ENCODE peak calls at places on chromosomes 6 and 20, in ten cellular contexts. Z is heart left ventricle, H is ovary, A is heart right ventricle, M is upper lobe of right lung, G is BE2C, S is PC-9, Q is lower lobe of right lung, O is HepG2, F is gastrocnemius medialis. V is an unnamed sample. For H3K9me3, the result is how much of the 10 kb centered on the place peaks cover.

GRCh38 chr6:144294016-144294415 is 8.9 kb downstream of the UTRN start:
- DNase-seq in A (no peak), O (no peak), Z (no peak), Q (no peak), S (no peak), H (no peak), F (no peak), M (no peak), G (no peak), V (no peak)

GRCh38 chr6:35073211-35073610 is 67.9 kb downstream of the TCP11 start:
- DNase-seq in Z (peak), O (no peak), Q (peak), M (no peak), S (no peak), H (no peak), F (no peak), A (no peak), G (no peak), V (no peak)

GRCh38 chr6:113586966-113587699 is 270.0 kb upstream of the MARCKS start:
- DNase-seq in Z (no peak), F (no peak), O (no peak), H (no peak), S (no peak), G (no peak), A (no peak), M (no peak), Q (no peak), V (no peak)

GRCh38 chr6:34745277-34746103 is 11.8 kb upstream of the SNRPC start:
- DNase-seq in Z (no peak), H (no peak), F (no peak), O (peak), A (no peak), G (peak), S (peak), Q (peak), M (no peak), V (no peak)

GRCh38 chr6:106084973-106085686 is 1.0 kb upstream of the PRDM1 start:
- DNase-seq in M (no peak), O (no peak), Z (no peak), H (no peak), A (no peak), G (no peak), F (no peak), S (no peak), Q (no peak), V (no peak)

GRCh38 chr6:81465859-81466258 is 286.6 kb downstream of the TENT5A start:
- DNase-seq in G (peak), O (peak), Z (no peak), Q (no peak), A (no peak), S (peak), F (no peak), M (no peak), H (no peak), V (no peak)

GRCh38 chr6:8415305-8415704 is 20.0 kb downstream of the SLC35B3 start:
- DNase-seq in A (no peak), F (no peak), G (no peak), H (no peak), M (no peak), O (no peak), Q (no peak), Z (no peak), S (no peak), V (no peak)

GRCh38 chr6:65566117-65566516 is 140.9 kb downstream of the EYS start:
- DNase-seq in Q (no peak), M (no peak), O (peak), H (no peak), A (no peak), G (no peak), F (no peak), S (no peak), Z (no peak), V (no peak)

GRCh38 chr6:4939241-4939640 is 64.6 kb downstream of the RPP40 start:
- DNase-seq in O (no peak), S (no peak), H (no peak), Z (no peak), A (no peak), F (no peak), Q (no peak), M (no peak), G (no peak), V (no peak)

GRCh38 chr6:14354919-14355572 is 237.5 kb downstream of the CD83 start:
- DNase-seq in G (no peak), H (peak), F (peak), Q (peak), M (no peak), S (peak), Z (peak), O (no peak), A (peak), V (peak)

GRCh38 chr20:49397525-49397924 is 84.9 kb downstream of the KCNB1 start:
- DNase-seq in M (no peak), F (no peak), H (no peak), G (no peak), O (no peak), A (no peak), Q (no peak), Z (peak), S (peak), V (no peak)

GRCh38 chr6:122838060-122838780 is 49.2 kb downstream of the SMPDL3A start:
- DNase-seq in Q (no peak), G (no peak), S (no peak), O (peak), H (no peak), A (no peak), Z (no peak), M (no peak), F (no peak), V (no peak)

GRCh38 chr20:59222239-59222981 is 58.8 kb downstream of the ZNF831 start:
- DNase-seq in F (peak), S (peak), H (peak), A (peak), M (peak), G (peak), Q (peak), O (peak), Z (peak), V (peak)

GRCh38 chr6:31172973-31173384 is 2.5 kb upstream of the POU5F1 start:
- DNase-seq in A (no peak), O (no peak), M (no peak), Q (no peak), S (no peak), F (no peak), G (no peak), H (no peak), Z (no peak), V (no peak)

GRCh38 chr6:160391419-160392116 is 43.4 kb downstream of the SLC22A3 start:
- DNase-seq in F (peak), M (no peak), A (no peak), O (peak), S (no peak), G (no peak), Q (no peak), Z (no peak), H (no peak), V (no peak)

GRCh38 chr20:64077094-64077493 is 2.2 kb downstream of the RGS19 start:
- DNase-seq in H (no peak), M (no peak), G (no peak), A (peak), Z (no peak), F (no peak), S (no peak), Q (peak), O (no peak), V (no peak)

GRCh38 chr6:127503022-127503421 is 16.1 kb downstream of the MTCL3 start:
- DNase-seq in Q (no peak), G (no peak), H (no peak), Z (no peak), S (no peak), M (no peak), O (no peak), A (no peak), F (no peak), V (no peak)

GRCh38 chr6:2021713-2022125 is 223.7 kb downstream of the GMDS start:
- DNase-seq in H (peak), S (peak), Z (peak), A (peak), Q (peak), G (peak), O (no peak), M (peak), F (peak), V (peak)

GRCh38 chr6:167774881-167775280 is 51.8 kb upstream of the AFDN start:
- DNase-seq in Z (no peak), S (no peak), M (no peak), F (no peak), Q (no peak), A (no peak), G (no peak), O (no peak), H (no peak), V (no peak)

GRCh38 chr6:1585669-1586049 is 24.1 kb upstream of the FOXC1 start:
- DNase-seq in F (no peak), G (no peak), Q (no peak), Z (no peak), M (no peak), S (no peak), O (no peak), H (no peak), A (no peak), V (no peak)

GRCh38 chr20:3406481-3407425 is 716 bp downstream of the DNAAF9 start:
- DNase-seq in H (peak), M (peak), O (peak), F (peak), Q (peak), Z (peak), A (no peak), S (peak), G (peak), V (peak)

GRCh38 chr20:60986757-60987156 is 265.3 kb upstream of the CDH4 start:
- DNase-seq in A (no peak), S (no peak), F (no peak), M (no peak), O (no peak), Z (no peak), H (no peak), G (no peak), Q (no peak), V (no peak)
- H3K9me3 ChIP-seq in A (under half), S (under half), F (under half), M (under half), O (under half), Z (under half), H (under half), G (under half), Q (under half), V (under half)

DNA sequence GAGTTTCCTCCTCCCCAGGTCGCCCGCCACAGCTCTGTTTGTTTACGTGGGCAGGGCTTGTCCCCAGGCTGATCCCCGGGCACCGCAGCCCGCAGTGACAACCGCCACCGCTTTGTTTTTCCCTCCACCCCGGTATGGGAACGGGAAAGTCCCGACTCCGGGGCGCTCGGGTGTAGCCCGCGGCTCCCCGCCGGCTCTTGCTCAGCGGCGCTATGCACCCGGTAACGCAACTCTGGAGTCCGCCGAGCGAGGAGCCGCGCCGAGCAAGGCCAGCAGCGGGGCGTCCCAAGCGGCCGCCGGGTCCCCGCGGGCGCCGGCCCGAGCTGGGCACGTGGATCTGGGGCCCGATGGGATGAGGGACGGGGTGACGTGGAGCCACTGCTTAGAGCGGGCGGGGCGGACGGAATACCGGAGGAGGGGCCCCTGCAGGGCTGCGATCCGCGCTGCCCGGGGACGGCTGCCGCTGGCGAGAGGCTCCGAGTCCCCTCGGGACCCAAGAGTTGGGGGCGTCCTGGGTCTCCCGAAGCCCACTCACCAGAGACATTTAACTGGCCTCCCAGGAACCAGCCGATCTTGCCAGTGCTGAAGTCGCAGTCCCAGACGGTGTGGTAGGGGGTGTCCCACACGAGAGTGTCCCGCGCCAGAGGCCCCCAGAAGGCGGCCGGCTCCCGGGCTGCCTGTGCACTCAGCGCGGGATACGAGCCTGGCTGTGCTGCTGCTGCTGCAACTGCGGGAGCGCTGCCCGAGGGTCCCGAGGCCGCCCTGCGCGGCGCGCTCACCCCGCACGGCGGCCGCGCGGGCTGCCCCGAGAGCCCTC is 497 bp downstream of the ACSS1 start:
- DNase-seq in S (peak), A (peak), G (peak), M (peak), Q (peak), H (peak), Z (peak), O (no peak), F (peak), V (peak)
- H3K4me3 ChIP-seq in S (peak), A (peak), G (peak), M (peak), Q (peak), H (peak), Z (peak), O (peak), F (peak), V (peak)

DNA sequence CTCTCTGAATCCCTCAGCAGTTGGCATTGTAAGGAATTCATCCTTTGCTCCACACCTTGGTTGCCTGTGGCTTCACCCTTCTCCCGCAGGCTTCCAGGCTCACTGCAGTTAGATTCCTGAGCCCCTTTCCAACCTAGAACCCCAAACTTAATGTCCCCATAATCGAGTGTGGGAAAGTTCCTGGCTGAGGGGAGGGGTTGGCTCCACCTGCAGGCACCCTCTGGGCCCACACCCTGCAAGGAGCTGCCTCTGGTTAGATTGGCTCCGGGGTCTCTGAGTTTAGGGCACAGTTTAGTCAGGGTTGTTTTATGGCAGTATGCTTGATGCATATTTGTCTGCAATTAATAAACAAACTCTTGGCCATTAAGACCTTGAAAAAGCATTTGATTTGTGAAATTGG is 63.4 kb downstream of the MTHFD1L start:
- DNase-seq in H (no peak), S (no peak), Z (no peak), O (no peak), Q (no peak), F (no peak), A (no peak), G (no peak), M (no peak), V (no peak)
- TF ChIP-seq CTCF in H (no peak), S (peak), Z (no peak), O (peak), Q (no peak), F (no peak), A (peak), G (peak), M (peak), V (peak)

GRCh38 chr6:21075986-21076385 is 517.6 kb upstream of the SOX4 start:
- DNase-seq in Q (no peak), H (no peak), G (no peak), S (no peak), A (no peak), O (no peak), M (no peak), Z (no peak), F (no peak), V (no peak)

GRCh38 chr6:21070620-21071019 is 522.9 kb upstream of the SOX4 start:
- DNase-seq in Z (no peak), F (no peak), A (no peak), Q (no peak), H (no peak), M (no peak), G (no peak), S (no peak), O (no peak), V (no peak)

GRCh38 chr6:21071783-21072468 is 521.6 kb upstream of the SOX4 start:
- DNase-seq in Z (no peak), M (no peak), H (no peak), A (no peak), Q (no peak), O (no peak), S (no peak), G (no peak), F (no peak), V (no peak)

GRCh38 chr6:21073318-21073839 is 520.2 kb upstream of the SOX4 start:
- DNase-seq in M (no peak), H (no peak), Z (no peak), G (no peak), F (no peak), A (no peak), S (no peak), Q (no peak), O (no peak), V (no peak)

GRCh38 chr6:21074484-21074883 is 519.1 kb upstream of the SOX4 start:
- DNase-seq in Q (no peak), S (no peak), Z (no peak), O (no peak), H (no peak), F (no peak), G (no peak), M (no peak), A (no peak), V (no peak)
- H3K9me3 ChIP-seq in Q (under half), S (under half), Z (under half), O (under half), H (under half), F (under half), G (under half), M (under half), A (under half), V (under half)

GRCh38 chr20:24139846-24140245 is 151.3 kb upstream of the GGTLC1 start:
- DNase-seq in S (no peak), M (no peak), A (no peak), O (no peak), F (no peak), Z (no peak), G (no peak), H (no peak), Q (no peak), V (no peak)

GRCh38 chr20:24135786-24136185 is 147.2 kb upstream of the GGTLC1 start:
- DNase-seq in O (no peak), Q (no peak), A (no peak), H (no peak), F (no peak), S (no peak), G (no peak), Z (no peak), M (no peak), V (no peak)

GRCh38 chr20:24136659-24137246 is 148.2 kb upstream of the GGTLC1 start:
- DNase-seq in H (no peak), A (no peak), G (no peak), Q (no peak), M (no peak), Z (no peak), O (no peak), S (no peak), F (no peak), V (no peak)

GRCh38 chr20:24138951-24139350 is 150.4 kb upstream of the GGTLC1 start:
- DNase-seq in F (no peak), S (no peak), H (no peak), O (no peak), Q (no peak), Z (no peak), G (no peak), A (no peak), M (no peak), V (no peak)

GRCh38 chr20:24138126-24138857 is 149.7 kb upstream of the GGTLC1 start:
- DNase-seq in O (no peak), M (no peak), H (no peak), S (no peak), Z (no peak), F (no peak), Q (no peak), G (no peak), A (no peak), V (no peak)
- H3K4me3 ChIP-seq in O (no peak), M (no peak), H (no peak), S (no peak), Z (no peak), F (no peak), Q (no peak), G (no peak), A (no peak), V (no peak)

GRCh38 chr6:7389451-7390217 is at the start of the genes CAGE1 and RIOK1:
- DNase-seq in G (peak), S (peak), A (peak), Q (peak), F (peak), M (peak), Z (peak), H (peak), O (peak), V (peak)
- TF ChIP-seq CTCF in G (peak), S (peak), A (peak), Q (no peak), F (no peak), M (peak), Z (no peak), H (no peak), O (peak), V (peak)

DNA sequence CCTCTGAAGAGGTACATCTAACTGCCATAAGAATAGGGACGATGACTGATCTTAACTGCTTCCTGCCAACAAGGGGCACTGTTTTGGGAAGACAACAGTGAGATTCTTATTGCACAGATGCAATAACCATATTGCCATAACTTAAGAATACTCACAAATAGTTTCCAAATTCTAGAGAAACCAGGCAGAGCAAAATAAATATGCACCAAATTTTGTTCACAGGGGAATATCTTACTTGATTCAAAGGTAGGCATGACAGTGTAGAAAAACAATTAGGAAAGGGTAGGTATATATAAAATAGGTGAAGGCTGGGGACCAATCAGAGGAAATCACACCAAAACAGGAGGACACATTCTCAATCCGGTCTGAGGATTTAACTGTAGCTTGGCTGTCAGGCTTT is 49.9 kb upstream of the CST7 start:
- DNase-seq in S (no peak), H (no peak), Z (no peak), Q (no peak), F (no peak), M (no peak), A (no peak), O (no peak), G (no peak), V (no peak)
- H3K9me3 ChIP-seq in S (under half), H (under half), Z (under half), Q (under half), F (under half), M (under half), A (under half), O (under half), G (under half), V (under half)

GRCh38 chr20:44599715-44600114 is 17.3 kb downstream of the PKIG start:
- DNase-seq in M (no peak), A (no peak), Q (no peak), H (no peak), O (no peak), Z (no peak), S (no peak), G (no peak), F (no peak), V (no peak)
- H3K4me3 ChIP-seq in M (no peak), A (peak), Q (no peak), H (no peak), O (no peak), Z (no peak), S (no peak), G (no peak), F (no peak), V (no peak)

V was measured in tibial artery.